ENCODE peak calls at places on chromosomes 12 and 14, in four cellular contexts. One of them, this sample, is unnamed.

GRCh38 chr12:62128186-62128965 is 131.8 kb upstream of the USP15 start:
- DNase-seq in GM12865: no peak
- DNase-seq in right lobe of liver: no peak
- DNase-seq in bronchial epithelial cell: peak
- DNase-seq in this sample: no peak

GRCh38 chr14:85003805-85004204 is 526.1 kb upstream of the FLRT2 start:
- DNase-seq in right lobe of liver: no peak
- DNase-seq in GM12865: no peak
- DNase-seq in bronchial epithelial cell: no peak
- DNase-seq in this sample: no peak

GRCh38 chr12:115308918-115309317 is 624.9 kb upstream of the TBX3 start:
- DNase-seq in GM12865: no peak
- DNase-seq in right lobe of liver: no peak
- DNase-seq in bronchial epithelial cell: no peak
- DNase-seq in this sample: no peak

GRCh38 chr14:75562048-75562447 is 16.4 kb upstream of the FLVCR2 start:
- DNase-seq in bronchial epithelial cell: peak
- DNase-seq in GM12865: no peak
- DNase-seq in right lobe of liver: no peak
- DNase-seq in this sample: no peak

GRCh38 chr12:17304503-17305347 is 698.8 kb upstream of the LMO3 start:
- DNase-seq in bronchial epithelial cell: peak
- DNase-seq in right lobe of liver: no peak
- DNase-seq in GM12865: no peak
- DNase-seq in this sample: no peak

GRCh38 chr14:56135001-56135400 is 16.8 kb downstream of the PELI2 start:
- DNase-seq in right lobe of liver: no peak
- DNase-seq in bronchial epithelial cell: no peak
- DNase-seq in GM12865: no peak
- DNase-seq in this sample: no peak

GRCh38 chr12:113119980-113120669 is 15.4 kb downstream of the RASAL1 start:
- DNase-seq in GM12865: no peak
- DNase-seq in bronchial epithelial cell: no peak
- DNase-seq in right lobe of liver: no peak
- DNase-seq in this sample: no peak

GRCh38 chr12:132631357-132632065 is 12.9 kb downstream of the P2RX2 start:
- DNase-seq in bronchial epithelial cell: no peak
- DNase-seq in GM12865: no peak
- DNase-seq in right lobe of liver: no peak
- DNase-seq in this sample: peak

GRCh38 chr14:75452900-75453816 is 25.3 kb downstream of the JDP2 start:
- DNase-seq in right lobe of liver: peak
- DNase-seq in bronchial epithelial cell: peak
- DNase-seq in GM12865: no peak
- DNase-seq in this sample: peak

GRCh38 chr14:72576258-72576657 is 317.6 kb downstream of the DPF3 start:
- DNase-seq in right lobe of liver: no peak
- DNase-seq in bronchial epithelial cell: peak
- DNase-seq in GM12865: no peak
- DNase-seq in this sample: no peak

GRCh38 chr12:105444050-105444808 is 113.7 kb downstream of the C12orf75 start:
- DNase-seq in GM12865: no peak
- DNase-seq in right lobe of liver: no peak
- DNase-seq in bronchial epithelial cell: peak
- DNase-seq in this sample: no peak

GRCh38 chr12:1773937-1774655 is 46.3 kb upstream of the LRTM2 start:
- DNase-seq in bronchial epithelial cell: no peak
- DNase-seq in right lobe of liver: no peak
- DNase-seq in GM12865: no peak
- DNase-seq in this sample: no peak

GRCh38 chr14:95261616-95262510 is 57.8 kb downstream of the CLMN start:
- DNase-seq in GM12865: no peak
- DNase-seq in bronchial epithelial cell: peak
- DNase-seq in right lobe of liver: peak
- DNase-seq in this sample: no peak

GRCh38 chr14:63045612-63046320 is 508 bp upstream of the KCNH5 start:
- DNase-seq in GM12865: no peak
- DNase-seq in bronchial epithelial cell: no peak
- DNase-seq in right lobe of liver: no peak
- DNase-seq in this sample: peak

GRCh38 chr12:92244036-92244435 is 98.4 kb upstream of the BTG1 start:
- DNase-seq in GM12865: no peak
- DNase-seq in bronchial epithelial cell: no peak
- DNase-seq in right lobe of liver: no peak
- DNase-seq in this sample: no peak
- TF ChIP-seq CTCF in GM12865: no peak
- TF ChIP-seq CTCF in bronchial epithelial cell: no peak
- TF ChIP-seq CTCF in right lobe of liver: no peak
- TF ChIP-seq CTCF in this sample: peak

DNA sequence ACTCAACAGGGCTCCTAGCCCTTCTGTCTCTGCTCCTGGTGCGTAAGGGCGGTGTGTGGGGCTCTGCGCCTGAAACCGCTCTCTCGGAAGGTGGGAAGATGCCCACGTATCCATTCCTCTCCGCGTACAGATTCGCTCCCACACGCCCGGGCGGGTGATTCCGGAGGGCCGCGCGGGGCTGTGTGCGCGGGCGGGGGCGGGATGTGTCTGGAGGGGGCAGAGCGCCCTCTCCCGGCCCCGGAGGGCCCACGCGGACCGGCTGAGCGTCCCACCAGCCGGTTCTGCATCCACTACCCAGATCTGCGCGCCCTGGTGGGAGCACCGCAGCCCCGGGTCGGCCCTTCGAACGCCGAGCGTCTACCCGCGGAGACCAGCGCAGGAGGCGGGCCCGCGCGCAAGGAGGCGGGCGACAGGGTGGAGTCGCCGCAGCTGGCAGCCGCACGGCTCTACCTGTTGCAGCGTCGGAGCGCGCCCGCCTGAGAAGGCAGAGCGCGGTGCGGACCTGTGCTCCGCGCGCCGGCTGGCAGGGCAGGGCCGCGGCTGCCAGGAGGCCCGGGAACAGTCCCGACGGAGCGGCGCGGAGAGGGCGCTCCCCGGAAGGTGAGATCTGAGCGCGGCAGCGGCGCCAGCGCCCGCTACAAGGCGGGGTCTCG is 1.4 kb upstream of the KCNK13 start:
- DNase-seq in bronchial epithelial cell: peak
- DNase-seq in right lobe of liver: peak
- DNase-seq in GM12865: peak
- DNase-seq in this sample: no peak
- TF ChIP-seq CTCF in bronchial epithelial cell: peak
- TF ChIP-seq CTCF in right lobe of liver: peak
- TF ChIP-seq CTCF in GM12865: peak
- TF ChIP-seq CTCF in this sample: peak

DNA sequence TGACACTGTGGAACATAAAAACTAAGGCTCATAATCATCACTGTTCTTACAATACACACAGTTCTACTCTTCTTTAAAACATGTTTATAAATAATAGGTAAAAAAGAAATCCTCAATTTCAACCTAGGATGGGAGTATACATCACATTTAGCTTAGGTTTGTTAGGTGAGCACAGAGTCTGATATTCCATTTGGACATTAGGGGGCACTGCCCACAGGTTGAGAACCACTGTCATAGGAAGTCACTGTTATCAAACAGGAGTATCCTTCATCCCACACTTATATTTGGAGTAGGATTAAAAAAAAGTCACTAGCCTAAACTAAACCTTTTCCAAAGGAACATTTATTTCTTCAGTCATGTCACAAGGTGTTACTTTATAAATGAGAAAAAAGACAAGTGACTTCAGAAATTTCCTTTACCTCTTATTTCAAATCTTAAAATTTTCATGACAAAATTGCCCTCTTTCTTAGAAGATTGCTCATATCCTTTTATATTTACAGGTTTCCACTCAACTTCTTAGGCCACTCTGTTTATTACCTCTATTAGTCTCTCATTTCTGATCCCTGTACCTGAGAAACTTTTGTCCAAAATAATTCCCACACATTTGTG is 240.6 kb downstream of the CPNE8 start:
- DNase-seq in GM12865: peak
- DNase-seq in right lobe of liver: no peak
- DNase-seq in bronchial epithelial cell: peak
- DNase-seq in this sample: no peak
- TF ChIP-seq CTCF in GM12865: peak
- TF ChIP-seq CTCF in right lobe of liver: peak
- TF ChIP-seq CTCF in bronchial epithelial cell: peak
- TF ChIP-seq CTCF in this sample: peak

GRCh38 chr12:66030217-66030781 is 100.3 kb downstream of the LLPH start:
- DNase-seq in right lobe of liver: no peak
- DNase-seq in bronchial epithelial cell: no peak
- DNase-seq in GM12865: no peak
- DNase-seq in this sample: no peak

GRCh38 chr12:66032739-66033138 is 97.8 kb downstream of the LLPH start:
- DNase-seq in GM12865: peak
- DNase-seq in bronchial epithelial cell: no peak
- DNase-seq in right lobe of liver: no peak
- DNase-seq in this sample: no peak

GRCh38 chr12:66036317-66036716 is 94.2 kb downstream of the LLPH start:
- DNase-seq in bronchial epithelial cell: peak
- DNase-seq in right lobe of liver: no peak
- DNase-seq in GM12865: no peak
- DNase-seq in this sample: no peak

DNA sequence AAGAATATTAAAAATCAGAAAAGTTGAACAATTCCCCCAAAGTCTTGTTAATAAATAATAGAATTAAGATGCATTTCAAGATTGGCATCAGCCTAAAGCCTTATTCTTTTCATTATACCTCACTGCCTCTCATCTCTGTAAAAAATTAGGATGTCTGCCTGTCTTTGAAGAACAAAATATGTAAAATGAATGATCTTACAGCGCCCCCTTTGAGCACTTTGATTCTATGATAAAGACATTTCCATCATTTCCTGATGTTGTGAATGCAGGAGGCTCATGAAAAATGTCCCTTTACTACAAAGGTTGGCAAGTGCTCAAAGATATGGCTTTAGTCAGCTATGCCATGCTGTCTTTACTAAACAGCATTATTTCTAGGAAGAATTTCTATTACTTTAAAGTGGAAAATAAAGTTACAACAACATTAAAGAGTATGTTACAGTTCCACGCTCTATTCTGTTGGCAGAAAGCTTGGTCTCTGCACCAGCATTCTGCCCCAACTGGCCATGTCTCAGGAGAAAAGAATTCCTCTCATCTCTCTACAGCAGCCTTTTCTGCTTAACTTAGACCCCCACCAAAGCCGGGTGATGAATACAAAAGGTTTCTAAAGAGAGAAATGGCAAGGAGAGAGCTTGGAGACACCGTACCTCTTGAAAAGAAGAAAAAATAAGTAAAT is 95.1 kb downstream of the LLPH start:
- DNase-seq in GM12865: peak
- DNase-seq in right lobe of liver: no peak
- DNase-seq in bronchial epithelial cell: peak
- DNase-seq in this sample: no peak
- TF ChIP-seq CTCF in GM12865: no peak
- TF ChIP-seq CTCF in right lobe of liver: peak
- TF ChIP-seq CTCF in bronchial epithelial cell: peak
- TF ChIP-seq CTCF in this sample: peak

DNA sequence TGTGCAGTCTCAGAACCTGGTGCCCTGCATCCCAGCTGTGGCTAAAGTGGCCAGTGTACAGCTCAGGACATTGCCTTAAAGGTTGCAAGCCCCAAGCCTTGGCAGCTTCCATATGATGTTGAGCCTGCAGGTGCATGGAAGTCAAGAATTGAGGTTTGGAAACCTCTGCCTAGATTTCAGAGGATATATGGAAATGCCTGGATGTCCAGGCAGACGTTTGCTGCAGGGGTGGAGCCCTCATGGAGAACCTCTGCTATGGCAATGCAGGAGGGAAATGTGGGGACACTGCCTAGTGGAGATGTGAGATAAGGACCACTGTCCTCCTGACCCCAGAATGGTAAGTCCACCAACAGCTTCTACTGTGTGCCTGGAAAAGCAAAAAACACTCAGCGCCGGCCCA is 17.9 kb upstream of the CNIH1 start:
- DNase-seq in right lobe of liver: no peak
- DNase-seq in bronchial epithelial cell: no peak
- DNase-seq in GM12865: no peak
- DNase-seq in this sample: no peak
- TF ChIP-seq CTCF in right lobe of liver: no peak
- TF ChIP-seq CTCF in bronchial epithelial cell: no peak
- TF ChIP-seq CTCF in GM12865: no peak
- TF ChIP-seq CTCF in this sample: no peak

GRCh38 chr12:57737467-57738141 is 938 bp downstream of the AGAP2 start:
- DNase-seq in GM12865: no peak
- DNase-seq in right lobe of liver: no peak
- DNase-seq in bronchial epithelial cell: no peak
- DNase-seq in this sample: peak
- TF ChIP-seq CTCF in GM12865: no peak
- TF ChIP-seq CTCF in right lobe of liver: peak
- TF ChIP-seq CTCF in bronchial epithelial cell: peak
- TF ChIP-seq CTCF in this sample: peak

GRCh38 chr12:120234643-120235368 is 30.7 kb downstream of the PXN start:
- DNase-seq in right lobe of liver: peak
- DNase-seq in GM12865: peak
- DNase-seq in bronchial epithelial cell: peak
- DNase-seq in this sample: no peak
- TF ChIP-seq CTCF in right lobe of liver: peak
- TF ChIP-seq CTCF in GM12865: peak
- TF ChIP-seq CTCF in bronchial epithelial cell: peak
- TF ChIP-seq CTCF in this sample: peak

DNA sequence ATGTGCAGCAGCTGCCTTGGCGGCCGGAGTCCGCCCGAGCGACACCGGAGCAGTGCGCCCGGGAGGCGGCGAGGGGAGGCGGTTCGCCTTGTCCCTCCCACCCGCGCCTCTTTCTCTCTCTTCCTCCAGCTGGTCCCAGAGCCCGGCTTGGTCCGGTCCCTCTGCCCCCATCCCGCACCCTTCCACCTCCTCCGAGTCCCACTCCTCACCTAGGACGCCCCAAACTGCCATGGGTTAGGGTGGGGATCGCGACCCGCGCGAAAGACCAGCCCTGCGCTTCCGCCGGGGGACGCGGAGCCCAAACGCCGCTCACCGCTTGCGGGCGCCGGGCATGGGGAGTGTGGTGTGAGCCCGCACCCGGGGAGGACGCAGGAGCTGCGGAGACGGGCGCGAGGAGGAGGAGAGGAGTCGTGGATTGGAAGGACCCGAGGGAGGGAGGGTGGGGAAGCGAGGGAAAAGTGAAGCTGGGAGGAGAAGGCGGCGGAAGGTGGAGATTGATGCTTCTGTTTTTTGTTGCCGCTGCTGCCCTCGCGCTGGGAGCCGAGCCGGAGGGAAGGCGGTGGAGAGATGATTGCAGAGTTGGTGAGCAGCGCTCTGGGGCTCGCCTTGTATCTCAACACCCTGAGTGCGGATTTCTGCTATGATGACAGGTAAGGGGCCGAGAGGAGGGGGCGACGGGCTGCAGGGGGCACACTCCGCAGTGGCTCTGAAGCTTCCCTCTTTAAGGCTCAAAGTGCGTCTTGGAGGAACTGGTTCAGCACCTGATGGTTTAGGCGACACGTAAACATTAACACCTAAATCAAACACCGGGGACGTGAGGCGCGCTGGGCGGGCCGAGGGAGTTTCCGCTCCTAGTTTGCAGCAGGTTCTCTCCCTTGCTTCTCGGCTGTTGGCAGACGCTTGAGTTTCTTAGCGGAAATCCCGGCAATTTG is 580 bp downstream of the TMTC2 start:
- DNase-seq in GM12865: peak
- DNase-seq in right lobe of liver: peak
- DNase-seq in bronchial epithelial cell: peak
- DNase-seq in this sample: peak
- TF ChIP-seq CTCF in GM12865: no peak
- TF ChIP-seq CTCF in right lobe of liver: no peak
- TF ChIP-seq CTCF in bronchial epithelial cell: no peak
- TF ChIP-seq CTCF in this sample: no peak